ENCODE peak calls at places on chromosomes 6 and 20, in six cellular contexts. D is fibroblast of villous mesenchyme; O is lower lobe of right lung; M is occipital lobe; I is T-cell; Y is activated CD8-positive, alpha-beta memory T cell treated with anti-CD3 and anti-CD28 coated beads for 24 hours. T is an unnamed sample.

GRCh38 chr6:26054937-26055669 is 32.1 kb upstream of the HFE start:
- DNase-seq in O (peak; percentile 86), I (peak; percentile 77), D (peak; percentile 97), Y (peak; percentile 88), M (peak; percentile 79), T (peak; percentile 98)

GRCh38 chr20:45826381-45827019 is 612 bp downstream of the TNNC2 start:
- DNase-seq in I (no peak), Y (no peak), D (peak; percentile 38), M (no peak), O (no peak), T (peak; percentile 64)

GRCh38 chr6:148218542-148219258 is 123.9 kb upstream of the SASH1 start:
- DNase-seq in M (no peak), O (no peak), Y (no peak), D (no peak), I (no peak), T (no peak)

GRCh38 chr6:37279366-37280134 is 21.6 kb upstream of the TMEM217 start:
- DNase-seq in M (no peak), Y (no peak), D (peak; percentile 92), O (no peak), I (no peak), T (peak; percentile 89)

GRCh38 chr6:77630019-77630418 is 22.8 kb upstream of the MEI4 start:
- DNase-seq in D (no peak), O (no peak), M (no peak), Y (no peak), I (no peak), T (no peak)

GRCh38 chr6:36721369-36722140 is 23.9 kb downstream of the RAB44 start:
- DNase-seq in I (no peak), M (no peak), D (no peak), Y (no peak), O (peak; percentile 32), T (no peak)

GRCh38 chr20:58447733-58448391 is 58.8 kb downstream of the VAPB start:
- DNase-seq in D (peak; percentile 67), M (no peak), I (peak; percentile 30), O (no peak), Y (no peak), T (peak; percentile 71)

GRCh38 chr6:56664007-56664406 is 21.3 kb upstream of the DST start:
- DNase-seq in I (no peak), Y (no peak), D (no peak), M (no peak), O (no peak), T (no peak)

GRCh38 chr6:33166811-33167210 is 25.5 kb downstream of the COL11A2 start:
- DNase-seq in D (no peak), Y (no peak), M (no peak), I (no peak), O (no peak), T (no peak)

GRCh38 chr20:1946442-1946761 is 47.5 kb downstream of the PDYN start:
- DNase-seq in M (no peak), Y (no peak), O (no peak), D (no peak), I (no peak), T (no peak)

GRCh38 chr6:98921038-98921437 is 26.7 kb downstream of the FBXL4 start:
- DNase-seq in M (no peak), D (no peak), Y (no peak), I (no peak), O (no peak), T (no peak)

GRCh38 chr20:31274441-31274840 is 17.0 kb downstream of the DEFB115 start:
- DNase-seq in Y (no peak), M (no peak), I (no peak), O (no peak), D (no peak), T (no peak)

GRCh38 chr20:14344746-14345145 is 7.3 kb upstream of the FLRT3 start:
- DNase-seq in D (no peak), I (no peak), Y (no peak), O (no peak), M (no peak), T (no peak)

GRCh38 chr20:23018432-23018831 is 16.7 kb upstream of the SSTR4 start:
- DNase-seq in D (no peak), O (no peak), M (no peak), I (no peak), Y (no peak), T (no peak)

GRCh38 chr6:56528412-56528841 is 114.3 kb downstream of the DST start:
- DNase-seq in O (no peak), M (no peak), D (peak; percentile 73), I (no peak), Y (no peak), T (peak; percentile 88)

GRCh38 chr6:16286151-16286522 is 47.8 kb downstream of the GMPR start:
- DNase-seq in Y (no peak), D (peak; percentile 52), I (no peak), O (no peak), M (peak; percentile 38), T (peak; percentile 57)

GRCh38 chr20:20549699-20550098 is 162.7 kb downstream of the RALGAPA2 start:
- DNase-seq in O (no peak), M (no peak), Y (no peak), D (peak; percentile 58), I (no peak), T (peak; percentile 77)

GRCh38 chr6:129893513-129894098 is 32.5 kb upstream of the TMEM244 start:
- DNase-seq in Y (no peak), O (no peak), M (no peak), I (no peak), D (peak; percentile 55), T (peak; percentile 44)

GRCh38 chr6:10434235-10434634 is 19.4 kb upstream of the TFAP2A start:
- DNase-seq in Y (no peak), M (no peak), D (no peak), I (no peak), O (no peak), T (no peak)

GRCh38 chr6:56837322-56837894 is 117.5 kb upstream of the BEND6 start:
- DNase-seq in D (no peak), M (no peak), Y (no peak), I (no peak), O (no peak), T (no peak)